ENCODE peak calls at places on chromosomes 7 and 10, in seven cellular contexts. L is neural crest cell; V is left ventricle myocardium superior; N is GM13976; P is foreskin keratinocyte; F is naive thymus-derived CD8-positive, alpha-beta T cell; Q is esophagus squamous epithelium. X is an unnamed sample.
A peak's percentile ranks its signal among the peaks of the same experiment; 100 is the strongest.

GRCh38 chr10:132511092-132511491 is 26.5 kb upstream of the INPP5A start:
- DNase-seq in V (no peak), Q (no peak), P (no peak), L (no peak), N (no peak), F (peak; percentile 26), X (no peak)

GRCh38 chr7:27172388-27172774 is 1.7 kb downstream of the HOXA10 start:
- DNase-seq in Q (no peak), F (peak; percentile 64), V (no peak), N (no peak), L (no peak), P (peak; percentile 66), X (no peak)

GRCh38 chr10:75034131-75034512 is 77.3 kb upstream of the SAMD8 start:
- DNase-seq in F (no peak), V (no peak), L (no peak), Q (no peak), P (no peak), N (no peak), X (no peak)

GRCh38 chr7:8201846-8202441 is 60.0 kb downstream of the ICA1 start:
- DNase-seq in N (no peak), F (no peak), P (peak; percentile 51), L (no peak), V (no peak), Q (no peak), X (no peak)

GRCh38 chr10:123720536-123720935 is 54.4 kb downstream of the GPR26 start:
- DNase-seq in N (no peak), V (no peak), Q (no peak), P (no peak), F (no peak), L (no peak), X (no peak)

GRCh38 chr7:28530175-28531142 is 118.1 kb downstream of the CREB5 start:
- DNase-seq in N (no peak), V (peak; percentile 74), F (no peak), L (no peak), P (no peak), Q (no peak), X (no peak)

GRCh38 chr10:96413151-96413787 is 54.5 kb upstream of the OPALIN start:
- DNase-seq in F (no peak), L (no peak), Q (no peak), P (no peak), V (peak; percentile 40), N (no peak), X (no peak)

GRCh38 chr10:33263453-33263852 is 71.0 kb downstream of the NRP1 start:
- DNase-seq in P (peak; percentile 62), L (no peak), F (no peak), Q (no peak), V (no peak), N (no peak), X (no peak)

GRCh38 chr7:28660132-28660531 is 247.8 kb downstream of the CREB5 start:
- DNase-seq in V (no peak), P (no peak), Q (no peak), F (no peak), N (no peak), L (no peak), X (no peak)

GRCh38 chr10:33237736-33238624 is 96.5 kb downstream of the NRP1 start:
- DNase-seq in P (peak; percentile 97), Q (no peak), V (no peak), N (no peak), F (no peak), L (no peak), X (no peak)

GRCh38 chr10:1185911-1186692 is 129.9 kb downstream of the WDR37 start:
- DNase-seq in V (peak; percentile 4), L (no peak), N (no peak), Q (no peak), P (no peak), F (no peak), X (no peak)

GRCh38 chr10:92689663-92690210 is at the start of gene HHEX:
- DNase-seq in F (no peak), L (no peak), V (peak; percentile 76), Q (no peak), N (peak; percentile 89), P (no peak), X (no peak)

GRCh38 chr7:55432937-55433784 is 68.0 kb downstream of the LANCL2 start:
- DNase-seq in V (no peak), Q (no peak), P (peak; percentile 52), N (peak; percentile 76), F (no peak), L (no peak), X (no peak)

GRCh38 chr10:30510184-30510931 is 76.4 kb downstream of the MAP3K8 start:
- DNase-seq in N (peak; percentile 58), F (no peak), L (no peak), V (no peak), Q (no peak), P (peak; percentile 36), X (no peak)

GRCh38 chr7:55983537-55983936 is 19.2 kb downstream of the NIPSNAP2 start:
- DNase-seq in L (no peak), P (peak; percentile 65), N (no peak), Q (no peak), V (no peak), F (no peak), X (no peak)

GRCh38 chr10:123808873-123809272 is 82.7 kb downstream of the CPXM2 start:
- DNase-seq in F (no peak), N (no peak), V (no peak), P (peak; percentile 73), L (no peak), Q (no peak), X (no peak)

GRCh38 chr7:101560856-101561255 is 68.2 kb downstream of the MYL10 start:
- DNase-seq in P (no peak), Q (no peak), V (no peak), L (no peak), F (no peak), N (peak; percentile 7), X (no peak)

X was measured in hypothalamus.